ENCODE peak calls at places on chromosome 12, in five cellular contexts. One of them, this sample, is unnamed.

GRCh38 chr12:54352022-54352531 is 12.2 kb downstream of the GPR84 start:
- DNase-seq in right cardiac atrium: peak; percentile 75
- DNase-seq in GM23338: peak; percentile 92
- DNase-seq in effector memory CD4-positive, alpha-beta T cell: no peak
- DNase-seq in aorta: peak; percentile 75
- DNase-seq in this sample: peak; percentile 81

GRCh38 chr12:29695026-29695425 is 88.7 kb downstream of the TMTC1 start:
- DNase-seq in effector memory CD4-positive, alpha-beta T cell: no peak
- DNase-seq in aorta: no peak
- DNase-seq in GM23338: no peak
- DNase-seq in right cardiac atrium: no peak
- DNase-seq in this sample: no peak

GRCh38 chr12:111429760-111430417 is 24.2 kb downstream of the SH2B3 start:
- DNase-seq in GM23338: no peak
- DNase-seq in aorta: no peak
- DNase-seq in right cardiac atrium: peak; percentile 58
- DNase-seq in effector memory CD4-positive, alpha-beta T cell: peak; percentile 72
- DNase-seq in this sample: peak; percentile 22

GRCh38 chr12:94829552-94829951 is 173.9 kb downstream of the NDUFA12 start:
- DNase-seq in GM23338: no peak
- DNase-seq in effector memory CD4-positive, alpha-beta T cell: no peak
- DNase-seq in right cardiac atrium: no peak
- DNase-seq in aorta: no peak
- DNase-seq in this sample: no peak

GRCh38 chr12:113862570-113863454 is 103.3 kb downstream of the RBM19 start:
- DNase-seq in effector memory CD4-positive, alpha-beta T cell: no peak
- DNase-seq in aorta: no peak
- DNase-seq in right cardiac atrium: no peak
- DNase-seq in GM23338: peak; percentile 42
- DNase-seq in this sample: no peak

GRCh38 chr12:15227004-15227679 is 5.9 kb upstream of the RERG start:
- DNase-seq in GM23338: peak; percentile 78
- DNase-seq in effector memory CD4-positive, alpha-beta T cell: no peak
- DNase-seq in aorta: peak; percentile 71
- DNase-seq in right cardiac atrium: peak; percentile 68
- DNase-seq in this sample: peak; percentile 16

GRCh38 chr12:55745361-55746146 is 2.6 kb downstream of the GDF11 start:
- DNase-seq in GM23338: peak; percentile 95
- DNase-seq in effector memory CD4-positive, alpha-beta T cell: no peak
- DNase-seq in right cardiac atrium: peak; percentile 83
- DNase-seq in aorta: no peak
- DNase-seq in this sample: no peak

GRCh38 chr12:34396861-34397590 is 374.7 kb downstream of the ALG10 start:
- DNase-seq in effector memory CD4-positive, alpha-beta T cell: no peak
- DNase-seq in aorta: peak; percentile 26
- DNase-seq in GM23338: no peak
- DNase-seq in right cardiac atrium: peak; percentile 24
- DNase-seq in this sample: peak; percentile 40

GRCh38 chr12:9750276-9751203 is 10.2 kb downstream of the CD69 start:
- DNase-seq in GM23338: peak; percentile 89
- DNase-seq in aorta: no peak
- DNase-seq in effector memory CD4-positive, alpha-beta T cell: no peak
- DNase-seq in right cardiac atrium: peak; percentile 54
- DNase-seq in this sample: peak; percentile 29

GRCh38 chr12:84091642-84092041 is 821.0 kb downstream of the SLC6A15 start:
- DNase-seq in aorta: no peak
- DNase-seq in effector memory CD4-positive, alpha-beta T cell: no peak
- DNase-seq in GM23338: no peak
- DNase-seq in right cardiac atrium: peak; percentile 19
- DNase-seq in this sample: no peak

GRCh38 chr12:53067074-53067992 is 11.9 kb downstream of the SPRYD3 start:
- DNase-seq in GM23338: no peak
- DNase-seq in right cardiac atrium: peak; percentile 42
- DNase-seq in effector memory CD4-positive, alpha-beta T cell: no peak
- DNase-seq in aorta: no peak
- DNase-seq in this sample: no peak

GRCh38 chr12:53048780-53049401 is 974 bp upstream of the TNS2 start:
- DNase-seq in effector memory CD4-positive, alpha-beta T cell: no peak
- DNase-seq in right cardiac atrium: peak; percentile 93
- DNase-seq in GM23338: peak; percentile 88
- DNase-seq in aorta: peak; percentile 74
- DNase-seq in this sample: peak; percentile 87

GRCh38 chr12:77256924-77257323 is 191.6 kb upstream of the E2F7 start:
- DNase-seq in aorta: no peak
- DNase-seq in right cardiac atrium: no peak
- DNase-seq in effector memory CD4-positive, alpha-beta T cell: no peak
- DNase-seq in GM23338: no peak
- DNase-seq in this sample: no peak

DNA sequence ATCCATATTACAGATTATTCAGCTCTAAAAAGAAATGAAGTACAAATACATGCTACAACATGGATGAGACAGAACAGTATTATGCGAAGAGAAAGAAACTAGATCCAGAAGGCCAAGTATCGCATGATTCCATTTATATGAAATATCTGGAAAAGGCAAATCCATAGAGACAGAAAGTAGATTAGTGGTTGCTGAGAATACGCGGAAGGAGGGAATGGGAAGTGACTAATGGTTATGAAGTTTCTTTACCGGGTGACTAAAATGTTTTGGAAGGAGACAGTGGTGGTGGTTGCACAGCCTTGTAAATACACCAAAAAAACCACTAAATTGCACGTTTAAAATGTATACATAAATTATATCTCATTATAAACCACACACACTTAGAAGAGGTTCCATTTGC is 12.5 kb downstream of the PRDM4 start:
- DNase-seq in right cardiac atrium: no peak
- DNase-seq in aorta: no peak
- DNase-seq in GM23338: no peak
- DNase-seq in effector memory CD4-positive, alpha-beta T cell: no peak
- DNase-seq in this sample: no peak
- H3K4me3 ChIP-seq in right cardiac atrium: no peak overlapping the region
- H3K4me3 ChIP-seq in aorta: no peak overlapping the region
- H3K4me3 ChIP-seq in GM23338: no peak overlapping the region
- H3K4me3 ChIP-seq in effector memory CD4-positive, alpha-beta T cell: no peak overlapping the region
- H3K4me3 ChIP-seq in this sample: no peak overlapping the region

GRCh38 chr12:1518763-1519516 is 75.4 kb downstream of the FBXL14 start:
- DNase-seq in aorta: no peak
- DNase-seq in effector memory CD4-positive, alpha-beta T cell: no peak
- DNase-seq in right cardiac atrium: no peak
- DNase-seq in GM23338: no peak
- DNase-seq in this sample: no peak
- H3K27ac ChIP-seq in aorta: no peak overlapping the region
- H3K27ac ChIP-seq in effector memory CD4-positive, alpha-beta T cell: no peak overlapping the region
- H3K27ac ChIP-seq in right cardiac atrium: no peak overlapping the region
- H3K27ac ChIP-seq in GM23338: no peak overlapping the region
- H3K27ac ChIP-seq in this sample: no peak overlapping the region

GRCh38 chr12:123442774-123443173 is 6.3 kb upstream of the RILPL2 start:
- DNase-seq in aorta: no peak
- DNase-seq in right cardiac atrium: no peak
- DNase-seq in effector memory CD4-positive, alpha-beta T cell: no peak
- DNase-seq in GM23338: no peak
- DNase-seq in this sample: no peak
- H3K4me1 ChIP-seq in aorta: no peaks in the 10 kb centered on the region
- H3K4me1 ChIP-seq in right cardiac atrium: peaks cover 2% of the 10 kb centered on the region
- H3K4me1 ChIP-seq in effector memory CD4-positive, alpha-beta T cell: peaks cover 14% of the 10 kb centered on the region
- H3K4me1 ChIP-seq in GM23338: peaks cover 11% of the 10 kb centered on the region
- H3K4me1 ChIP-seq in this sample: peaks cover 27% of the 10 kb centered on the region

DNA sequence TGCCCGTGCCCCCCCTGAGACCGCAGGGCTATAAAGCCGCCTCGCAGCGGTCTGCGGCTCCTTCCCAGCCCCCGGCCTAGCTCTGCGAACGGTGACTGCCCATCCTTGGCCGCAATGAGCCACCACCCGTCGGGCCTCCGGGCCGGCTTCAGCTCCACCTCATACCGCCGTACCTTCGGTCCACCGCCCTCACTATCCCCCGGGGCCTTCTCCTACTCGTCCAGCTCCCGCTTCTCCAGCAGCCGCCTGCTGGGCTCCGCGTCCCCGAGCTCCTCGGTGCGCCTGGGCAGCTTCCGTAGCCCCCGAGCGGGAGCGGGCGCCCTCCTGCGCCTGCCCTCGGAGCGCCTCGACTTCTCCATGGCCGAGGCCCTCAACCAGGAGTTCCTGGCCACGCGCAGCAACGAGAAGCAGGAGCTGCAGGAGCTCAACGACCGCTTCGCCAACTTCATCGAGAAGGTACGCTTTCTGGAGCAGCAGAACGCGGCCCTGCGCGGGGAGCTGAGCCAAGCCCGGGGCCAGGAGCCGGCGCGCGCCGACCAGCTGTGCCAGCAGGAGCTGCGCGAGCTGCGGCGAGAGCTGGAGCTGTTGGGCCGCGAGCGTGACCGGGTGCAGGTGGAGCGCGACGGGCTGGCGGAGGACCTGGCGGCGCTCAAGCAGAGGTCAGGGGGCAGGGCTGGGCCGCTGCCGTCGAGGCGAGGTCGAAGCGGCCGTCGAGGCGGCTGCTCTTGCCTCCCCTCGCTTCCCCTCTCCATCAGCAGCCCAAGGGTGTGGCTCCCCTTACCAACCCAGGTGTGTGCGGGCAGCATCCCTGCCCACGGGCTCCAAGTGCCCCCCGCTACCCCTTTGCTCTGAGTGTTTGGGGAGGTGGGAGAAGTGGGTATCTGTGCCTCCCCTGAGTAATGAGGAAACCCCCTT is at the start of gene PRPH:
- DNase-seq in aorta: no peak
- DNase-seq in GM23338: peak; percentile 45
- DNase-seq in right cardiac atrium: peak; percentile 66
- DNase-seq in effector memory CD4-positive, alpha-beta T cell: no peak
- DNase-seq in this sample: no peak
- H3K4me3 ChIP-seq in aorta: no peak within 1 kb of the TSS
- H3K4me3 ChIP-seq in GM23338: peak within 1 kb of the TSS; percentile 52
- H3K4me3 ChIP-seq in right cardiac atrium: no peak within 1 kb of the TSS
- H3K4me3 ChIP-seq in effector memory CD4-positive, alpha-beta T cell: no peak within 1 kb of the TSS
- H3K4me3 ChIP-seq in this sample: no peak within 1 kb of the TSS

GRCh38 chr12:6363010-6363329 is 12.4 kb downstream of the SCNN1A start:
- DNase-seq in effector memory CD4-positive, alpha-beta T cell: no peak
- DNase-seq in aorta: no peak
- DNase-seq in right cardiac atrium: no peak
- DNase-seq in GM23338: no peak
- DNase-seq in this sample: peak; percentile 10
- H3K27ac ChIP-seq in effector memory CD4-positive, alpha-beta T cell: peak overlapping the region; percentile 75
- H3K27ac ChIP-seq in aorta: no peak overlapping the region
- H3K27ac ChIP-seq in right cardiac atrium: no peak overlapping the region
- H3K27ac ChIP-seq in GM23338: no peak overlapping the region
- H3K27ac ChIP-seq in this sample: peak overlapping the region; percentile 74

DNA sequence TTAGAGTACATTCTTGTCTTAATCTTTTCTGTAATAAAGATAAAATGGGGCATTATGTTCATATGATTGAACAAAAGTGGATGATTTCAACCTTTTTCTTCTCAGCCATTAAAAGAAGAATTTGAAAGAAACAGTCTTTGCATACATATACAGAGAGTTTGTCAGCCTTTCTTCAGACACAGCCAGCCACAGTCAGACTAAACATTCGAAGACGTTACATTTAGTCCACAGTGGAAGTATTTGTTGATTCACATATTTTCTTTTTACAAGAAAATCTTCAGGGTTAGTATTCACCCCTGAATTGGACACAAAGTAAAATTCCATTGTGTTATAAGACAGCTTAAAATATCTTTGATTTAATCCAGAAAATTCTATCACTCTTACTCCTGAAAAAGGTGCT is 36.2 kb downstream of the ETV6 start:
- DNase-seq in effector memory CD4-positive, alpha-beta T cell: no peak
- DNase-seq in aorta: no peak
- DNase-seq in right cardiac atrium: no peak
- DNase-seq in GM23338: no peak
- DNase-seq in this sample: no peak
- H3K4me1 ChIP-seq in effector memory CD4-positive, alpha-beta T cell: no peaks in the 10 kb centered on the region
- H3K4me1 ChIP-seq in aorta: no peaks in the 10 kb centered on the region
- H3K4me1 ChIP-seq in right cardiac atrium: peaks cover 6% of the 10 kb centered on the region
- H3K4me1 ChIP-seq in GM23338: peaks cover 5% of the 10 kb centered on the region
- H3K4me1 ChIP-seq in this sample: no peaks in the 10 kb centered on the region

GRCh38 chr12:7989827-7990491 is 42.6 kb upstream of the FOXJ2 start:
- DNase-seq in right cardiac atrium: peak; percentile 61
- DNase-seq in aorta: peak; percentile 83
- DNase-seq in effector memory CD4-positive, alpha-beta T cell: peak; percentile 59
- DNase-seq in GM23338: no peak
- DNase-seq in this sample: no peak

GRCh38 chr12:7995266-7995963 is 37.1 kb upstream of the FOXJ2 start:
- DNase-seq in GM23338: peak; percentile 91
- DNase-seq in effector memory CD4-positive, alpha-beta T cell: peak; percentile 64
- DNase-seq in aorta: peak; percentile 92
- DNase-seq in right cardiac atrium: peak; percentile 85
- DNase-seq in this sample: peak; percentile 83

GRCh38 chr12:7994731-7995205 is 37.7 kb upstream of the FOXJ2 start:
- DNase-seq in aorta: no peak
- DNase-seq in right cardiac atrium: no peak
- DNase-seq in GM23338: peak; percentile 43
- DNase-seq in effector memory CD4-positive, alpha-beta T cell: no peak
- DNase-seq in this sample: no peak
- H3K4me3 ChIP-seq in aorta: no peak overlapping the region
- H3K4me3 ChIP-seq in right cardiac atrium: no peak overlapping the region
- H3K4me3 ChIP-seq in GM23338: no peak overlapping the region
- H3K4me3 ChIP-seq in effector memory CD4-positive, alpha-beta T cell: no peak overlapping the region
- H3K4me3 ChIP-seq in this sample: no peak overlapping the region

DNA sequence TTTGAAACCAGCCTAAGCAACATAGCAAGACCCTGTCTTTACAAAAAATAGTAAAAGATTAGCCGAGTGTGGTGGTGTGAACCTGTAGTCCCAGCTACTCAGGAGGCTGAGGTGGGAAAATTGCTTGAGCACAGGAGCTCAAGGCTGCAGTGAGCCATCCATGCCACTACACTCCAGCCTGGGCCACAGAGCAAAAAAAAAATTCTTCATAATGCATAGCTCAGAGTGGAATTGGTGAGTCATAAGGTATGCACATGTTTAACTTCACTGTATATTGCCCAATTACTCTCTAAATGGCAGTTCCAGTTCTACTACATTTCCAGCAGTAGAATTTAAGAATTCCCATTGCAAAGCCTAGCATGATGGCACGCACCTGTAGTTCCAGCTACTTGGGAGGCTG is 26.8 kb upstream of the CLIP1 start:
- DNase-seq in right cardiac atrium: no peak
- DNase-seq in GM23338: no peak
- DNase-seq in effector memory CD4-positive, alpha-beta T cell: no peak
- DNase-seq in aorta: no peak
- DNase-seq in this sample: no peak
- H3K27ac ChIP-seq in right cardiac atrium: no peak overlapping the region
- H3K27ac ChIP-seq in GM23338: no peak overlapping the region
- H3K27ac ChIP-seq in effector memory CD4-positive, alpha-beta T cell: no peak overlapping the region
- H3K27ac ChIP-seq in aorta: no peak overlapping the region
- H3K27ac ChIP-seq in this sample: no peak overlapping the region